ENCODE peak calls at places on chromosomes 13 and 19, in eight cellular contexts. One of them, this sample, is unnamed.

GRCh38 chr13:79869326-79869725 is 388.4 kb downstream of the NDFIP2 start:
- DNase-seq in stomach: no peak
- DNase-seq in tibial nerve: no peak
- DNase-seq in Peyer's patch: no peak
- DNase-seq in right atrium auricular region: no peak
- DNase-seq in H9: no peak
- DNase-seq in CD8-positive, alpha-beta T cell: no peak
- DNase-seq in heart right ventricle: no peak
- DNase-seq in this sample: no peak

GRCh38 chr19:18128044-18128443 is 24.9 kb upstream of the PIK3R2 start:
- DNase-seq in right atrium auricular region: no peak
- DNase-seq in Peyer's patch: no peak
- DNase-seq in heart right ventricle: no peak
- DNase-seq in stomach: no peak
- DNase-seq in tibial nerve: no peak
- DNase-seq in H9: no peak
- DNase-seq in CD8-positive, alpha-beta T cell: no peak
- DNase-seq in this sample: no peak

GRCh38 chr13:81051873-81052272 is 710.9 kb upstream of the SPRY2 start:
- DNase-seq in stomach: no peak
- DNase-seq in CD8-positive, alpha-beta T cell: no peak
- DNase-seq in right atrium auricular region: no peak
- DNase-seq in heart right ventricle: no peak
- DNase-seq in tibial nerve: no peak
- DNase-seq in Peyer's patch: no peak
- DNase-seq in H9: no peak
- DNase-seq in this sample: no peak

GRCh38 chr19:49855676-49856573 is 5.0 kb downstream of the PTOV1 start:
- DNase-seq in H9: no peak
- DNase-seq in CD8-positive, alpha-beta T cell: no peak
- DNase-seq in tibial nerve: no peak
- DNase-seq in stomach: no peak
- DNase-seq in right atrium auricular region: no peak
- DNase-seq in heart right ventricle: no peak
- DNase-seq in Peyer's patch: no peak
- DNase-seq in this sample: no peak

GRCh38 chr19:14375582-14376291 is 5.5 kb upstream of the ADGRE5 start:
- DNase-seq in H9: no peak
- DNase-seq in heart right ventricle: peak; percentile 69
- DNase-seq in tibial nerve: no peak
- DNase-seq in CD8-positive, alpha-beta T cell: no peak
- DNase-seq in Peyer's patch: no peak
- DNase-seq in right atrium auricular region: peak; percentile 66
- DNase-seq in stomach: no peak
- DNase-seq in this sample: no peak

GRCh38 chr13:46530084-46530935 is 22.7 kb upstream of the LRCH1 start:
- DNase-seq in heart right ventricle: no peak
- DNase-seq in H9: no peak
- DNase-seq in tibial nerve: no peak
- DNase-seq in Peyer's patch: no peak
- DNase-seq in stomach: no peak
- DNase-seq in right atrium auricular region: no peak
- DNase-seq in CD8-positive, alpha-beta T cell: no peak
- DNase-seq in this sample: no peak

GRCh38 chr13:112447761-112448603 is 71.8 kb downstream of the SPACA7 start:
- DNase-seq in tibial nerve: no peak
- DNase-seq in CD8-positive, alpha-beta T cell: no peak
- DNase-seq in H9: peak; percentile 22
- DNase-seq in stomach: peak; percentile 26
- DNase-seq in Peyer's patch: no peak
- DNase-seq in heart right ventricle: no peak
- DNase-seq in right atrium auricular region: peak; percentile 43
- DNase-seq in this sample: no peak

GRCh38 chr13:49806126-49806536 is 13.6 kb upstream of the KPNA3 start:
- DNase-seq in right atrium auricular region: no peak
- DNase-seq in CD8-positive, alpha-beta T cell: no peak
- DNase-seq in Peyer's patch: no peak
- DNase-seq in tibial nerve: no peak
- DNase-seq in stomach: no peak
- DNase-seq in H9: no peak
- DNase-seq in heart right ventricle: no peak
- DNase-seq in this sample: no peak

GRCh38 chr19:18809149-18809978 is 18.3 kb upstream of the COMP start:
- DNase-seq in CD8-positive, alpha-beta T cell: no peak
- DNase-seq in tibial nerve: peak; percentile 81
- DNase-seq in H9: no peak
- DNase-seq in Peyer's patch: no peak
- DNase-seq in stomach: peak; percentile 38
- DNase-seq in right atrium auricular region: peak; percentile 92
- DNase-seq in heart right ventricle: no peak
- DNase-seq in this sample: no peak

GRCh38 chr19:33522371-33522662 is 726 bp upstream of the PEPD start:
- DNase-seq in heart right ventricle: no peak
- DNase-seq in H9: no peak
- DNase-seq in tibial nerve: no peak
- DNase-seq in stomach: no peak
- DNase-seq in right atrium auricular region: no peak
- DNase-seq in CD8-positive, alpha-beta T cell: no peak
- DNase-seq in Peyer's patch: no peak
- DNase-seq in this sample: no peak

GRCh38 chr19:5026706-5027273 is 57.9 kb downstream of the KDM4B start:
- DNase-seq in stomach: no peak
- DNase-seq in H9: no peak
- DNase-seq in right atrium auricular region: no peak
- DNase-seq in heart right ventricle: no peak
- DNase-seq in tibial nerve: no peak
- DNase-seq in Peyer's patch: no peak
- DNase-seq in CD8-positive, alpha-beta T cell: no peak
- DNase-seq in this sample: no peak

GRCh38 chr19:49413348-49413747 is 9.9 kb downstream of the PTH2 start:
- DNase-seq in H9: no peak
- DNase-seq in Peyer's patch: no peak
- DNase-seq in tibial nerve: no peak
- DNase-seq in heart right ventricle: peak; percentile 45
- DNase-seq in right atrium auricular region: no peak
- DNase-seq in stomach: no peak
- DNase-seq in CD8-positive, alpha-beta T cell: no peak
- DNase-seq in this sample: no peak

GRCh38 chr19:28208745-28209144 is 1004.2 kb downstream of the UQCRFS1 start:
- DNase-seq in stomach: no peak
- DNase-seq in Peyer's patch: no peak
- DNase-seq in tibial nerve: no peak
- DNase-seq in heart right ventricle: no peak
- DNase-seq in H9: peak; percentile 32
- DNase-seq in CD8-positive, alpha-beta T cell: no peak
- DNase-seq in right atrium auricular region: no peak
- DNase-seq in this sample: no peak
- TF ChIP-seq CTCF in stomach: no peak
- TF ChIP-seq CTCF in Peyer's patch: no peak
- TF ChIP-seq CTCF in tibial nerve: no peak
- TF ChIP-seq CTCF in heart right ventricle: no peak
- TF ChIP-seq CTCF in H9: peak; percentile 27
- TF ChIP-seq CTCF in CD8-positive, alpha-beta T cell: no peak
- TF ChIP-seq CTCF in right atrium auricular region: no peak
- TF ChIP-seq CTCF in this sample: no peak

GRCh38 chr19:1376415-1376805 is 7.3 kb upstream of the NDUFS7 start:
- DNase-seq in heart right ventricle: no peak
- DNase-seq in tibial nerve: no peak
- DNase-seq in CD8-positive, alpha-beta T cell: no peak
- DNase-seq in H9: no peak
- DNase-seq in right atrium auricular region: no peak
- DNase-seq in Peyer's patch: no peak
- DNase-seq in stomach: no peak
- DNase-seq in this sample: no peak

GRCh38 chr19:1379961-1380489 is 3.7 kb upstream of the NDUFS7 start:
- DNase-seq in tibial nerve: no peak
- DNase-seq in Peyer's patch: no peak
- DNase-seq in H9: no peak
- DNase-seq in stomach: no peak
- DNase-seq in CD8-positive, alpha-beta T cell: no peak
- DNase-seq in heart right ventricle: no peak
- DNase-seq in right atrium auricular region: no peak
- DNase-seq in this sample: no peak

GRCh38 chr19:1379126-1379905 is 4.4 kb upstream of the NDUFS7 start:
- DNase-seq in heart right ventricle: no peak
- DNase-seq in stomach: no peak
- DNase-seq in CD8-positive, alpha-beta T cell: no peak
- DNase-seq in H9: no peak
- DNase-seq in right atrium auricular region: no peak
- DNase-seq in Peyer's patch: no peak
- DNase-seq in tibial nerve: no peak
- DNase-seq in this sample: no peak

GRCh38 chr19:1377176-1377964 is 6.3 kb upstream of the NDUFS7 start:
- DNase-seq in CD8-positive, alpha-beta T cell: no peak
- DNase-seq in H9: no peak
- DNase-seq in tibial nerve: no peak
- DNase-seq in right atrium auricular region: no peak
- DNase-seq in stomach: no peak
- DNase-seq in heart right ventricle: no peak
- DNase-seq in Peyer's patch: no peak
- DNase-seq in this sample: no peak

GRCh38 chr19:1377965-1378785 is 5.5 kb upstream of the NDUFS7 start:
- DNase-seq in right atrium auricular region: no peak
- DNase-seq in H9: no peak
- DNase-seq in heart right ventricle: no peak
- DNase-seq in stomach: no peak
- DNase-seq in Peyer's patch: no peak
- DNase-seq in CD8-positive, alpha-beta T cell: no peak
- DNase-seq in tibial nerve: no peak
- DNase-seq in this sample: no peak
- H3K27ac ChIP-seq in right atrium auricular region: no peak overlapping the region
- H3K27ac ChIP-seq in H9: no peak overlapping the region
- H3K27ac ChIP-seq in heart right ventricle: no peak overlapping the region
- H3K27ac ChIP-seq in stomach: no peak overlapping the region
- H3K27ac ChIP-seq in Peyer's patch: no peak overlapping the region
- H3K27ac ChIP-seq in CD8-positive, alpha-beta T cell: no peak overlapping the region
- H3K27ac ChIP-seq in tibial nerve: no peak overlapping the region
- H3K27ac ChIP-seq in this sample: no peak overlapping the region

GRCh38 chr13:111269508-111269907 is 50.9 kb upstream of the TEX29 start:
- DNase-seq in tibial nerve: no peak
- DNase-seq in Peyer's patch: no peak
- DNase-seq in CD8-positive, alpha-beta T cell: no peak
- DNase-seq in stomach: no peak
- DNase-seq in heart right ventricle: no peak
- DNase-seq in H9: no peak
- DNase-seq in right atrium auricular region: peak; percentile 30
- DNase-seq in this sample: no peak

GRCh38 chr13:111271186-111271698 is 49.2 kb upstream of the TEX29 start:
- DNase-seq in heart right ventricle: no peak
- DNase-seq in tibial nerve: no peak
- DNase-seq in Peyer's patch: no peak
- DNase-seq in right atrium auricular region: peak; percentile 28
- DNase-seq in H9: no peak
- DNase-seq in CD8-positive, alpha-beta T cell: no peak
- DNase-seq in stomach: no peak
- DNase-seq in this sample: no peak

GRCh38 chr13:111272117-111272516 is 48.3 kb upstream of the TEX29 start:
- DNase-seq in stomach: no peak
- DNase-seq in CD8-positive, alpha-beta T cell: no peak
- DNase-seq in heart right ventricle: no peak
- DNase-seq in tibial nerve: no peak
- DNase-seq in right atrium auricular region: no peak
- DNase-seq in Peyer's patch: no peak
- DNase-seq in H9: no peak
- DNase-seq in this sample: no peak

GRCh38 chr13:111270765-111271164 is 49.7 kb upstream of the TEX29 start:
- DNase-seq in CD8-positive, alpha-beta T cell: no peak
- DNase-seq in Peyer's patch: no peak
- DNase-seq in H9: no peak
- DNase-seq in stomach: no peak
- DNase-seq in heart right ventricle: no peak
- DNase-seq in tibial nerve: no peak
- DNase-seq in right atrium auricular region: no peak
- DNase-seq in this sample: no peak

GRCh38 chr13:111270126-111270525 is 50.3 kb upstream of the TEX29 start:
- DNase-seq in Peyer's patch: no peak
- DNase-seq in CD8-positive, alpha-beta T cell: no peak
- DNase-seq in tibial nerve: no peak
- DNase-seq in H9: no peak
- DNase-seq in stomach: no peak
- DNase-seq in right atrium auricular region: peak; percentile 28
- DNase-seq in heart right ventricle: no peak
- DNase-seq in this sample: no peak
- H3K9me3 ChIP-seq in Peyer's patch: no peaks in the 10 kb centered on the region
- H3K9me3 ChIP-seq in CD8-positive, alpha-beta T cell: no peaks in the 10 kb centered on the region
- H3K9me3 ChIP-seq in tibial nerve: no peaks in the 10 kb centered on the region
- H3K9me3 ChIP-seq in H9: no peaks in the 10 kb centered on the region
- H3K9me3 ChIP-seq in stomach: no peaks in the 10 kb centered on the region
- H3K9me3 ChIP-seq in right atrium auricular region: no peaks in the 10 kb centered on the region
- H3K9me3 ChIP-seq in heart right ventricle: no peaks in the 10 kb centered on the region
- H3K9me3 ChIP-seq in this sample: no peaks in the 10 kb centered on the region

GRCh38 chr19:41944336-41944735 is 14.8 kb downstream of the RABAC1 start:
- DNase-seq in tibial nerve: no peak
- DNase-seq in heart right ventricle: no peak
- DNase-seq in Peyer's patch: no peak
- DNase-seq in right atrium auricular region: no peak
- DNase-seq in CD8-positive, alpha-beta T cell: no peak
- DNase-seq in H9: no peak
- DNase-seq in stomach: no peak
- DNase-seq in this sample: no peak
- TF ChIP-seq CTCF in tibial nerve: no peak
- TF ChIP-seq CTCF in heart right ventricle: no peak
- TF ChIP-seq CTCF in Peyer's patch: no peak
- TF ChIP-seq CTCF in right atrium auricular region: no peak
- TF ChIP-seq CTCF in CD8-positive, alpha-beta T cell: no peak
- TF ChIP-seq CTCF in H9: no peak
- TF ChIP-seq CTCF in stomach: no peak
- TF ChIP-seq CTCF in this sample: no peak

GRCh38 chr19:40273469-40274360 is 11.4 kb downstream of the AKT2 start:
- DNase-seq in right atrium auricular region: no peak
- DNase-seq in tibial nerve: no peak
- DNase-seq in H9: no peak
- DNase-seq in heart right ventricle: no peak
- DNase-seq in CD8-positive, alpha-beta T cell: no peak
- DNase-seq in Peyer's patch: no peak
- DNase-seq in stomach: no peak
- DNase-seq in this sample: no peak
- H3K27ac ChIP-seq in right atrium auricular region: peak overlapping the region; percentile 48
- H3K27ac ChIP-seq in tibial nerve: no peak overlapping the region
- H3K27ac ChIP-seq in H9: no peak overlapping the region
- H3K27ac ChIP-seq in heart right ventricle: no peak overlapping the region
- H3K27ac ChIP-seq in CD8-positive, alpha-beta T cell: no peak overlapping the region
- H3K27ac ChIP-seq in Peyer's patch: no peak overlapping the region
- H3K27ac ChIP-seq in stomach: no peak overlapping the region
- H3K27ac ChIP-seq in this sample: no peak overlapping the region

DNA sequence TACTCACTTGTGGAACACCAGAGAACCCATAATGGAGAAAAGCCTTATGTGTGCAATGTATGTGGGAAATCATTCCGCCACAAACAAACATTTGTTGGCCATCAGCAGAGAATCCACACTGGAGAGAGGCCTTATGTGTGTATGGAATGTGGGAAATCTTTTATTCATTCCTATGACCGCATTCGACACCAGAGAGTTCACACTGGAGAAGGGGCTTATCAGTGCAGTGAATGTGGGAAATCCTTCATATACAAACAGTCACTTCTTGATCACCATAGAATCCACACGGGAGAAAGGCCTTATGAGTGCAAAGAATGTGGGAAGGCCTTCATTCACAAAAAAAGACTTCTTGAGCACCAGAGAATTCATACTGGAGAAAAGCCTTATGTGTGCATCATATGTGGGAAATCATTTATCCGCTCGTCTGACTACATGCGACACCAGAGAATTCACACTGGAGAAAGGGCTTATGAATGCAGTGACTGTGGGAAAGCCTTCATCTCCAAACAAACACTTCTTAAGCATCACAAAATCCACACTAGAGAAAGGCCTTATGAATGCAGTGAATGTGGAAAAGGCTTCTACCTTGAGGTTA is 10.9 kb downstream of the ZNF549 start:
- DNase-seq in H9: no peak
- DNase-seq in right atrium auricular region: no peak
- DNase-seq in heart right ventricle: no peak
- DNase-seq in tibial nerve: no peak
- DNase-seq in Peyer's patch: no peak
- DNase-seq in CD8-positive, alpha-beta T cell: no peak
- DNase-seq in stomach: no peak
- DNase-seq in this sample: no peak
- H3K9me3 ChIP-seq in H9: peaks cover 60% of the 10 kb centered on the region
- H3K9me3 ChIP-seq in right atrium auricular region: peaks cover 31% of the 10 kb centered on the region
- H3K9me3 ChIP-seq in heart right ventricle: peaks cover 83% of the 10 kb centered on the region
- H3K9me3 ChIP-seq in tibial nerve: peaks cover 9% of the 10 kb centered on the region
- H3K9me3 ChIP-seq in Peyer's patch: peaks cover 55% of the 10 kb centered on the region
- H3K9me3 ChIP-seq in CD8-positive, alpha-beta T cell: peaks cover 77% of the 10 kb centered on the region
- H3K9me3 ChIP-seq in stomach: peaks cover 100% of the 10 kb centered on the region
- H3K9me3 ChIP-seq in this sample: peaks cover 99% of the 10 kb centered on the region

This sample was measured in CD4-positive, alpha-beta T cell.